ENCODE peak calls at places on chromosomes 13 and 19, in five cellular contexts. N, S, J, P and F are unnamed samples.
A peak's percentile ranks its signal among the peaks of the same experiment; 100 is the strongest.

GRCh38 chr19:33724723-33725060 is 72.0 kb upstream of the KCTD15 start:
- DNase-seq in P (no peak), J (no peak), S (no peak), N (no peak), F (no peak)

GRCh38 chr13:23087884-23088283 is 92.9 kb upstream of the SGCG start:
- DNase-seq in J (no peak), N (no peak), P (no peak), S (peak; percentile 22), F (no peak)

GRCh38 chr13:85314686-85315085 is 484.5 kb downstream of the SLITRK6 start:
- DNase-seq in S (no peak), J (no peak), P (no peak), N (no peak), F (no peak)

GRCh38 chr13:99830931-99831330 is 140.6 kb downstream of the ZIC5 start:
- DNase-seq in J (no peak), N (no peak), P (no peak), S (no peak), F (no peak)

GRCh38 chr13:24280722-24281121 is 28.7 kb upstream of the C1QTNF9 start:
- DNase-seq in S (no peak), P (no peak), N (peak; percentile 83), J (no peak), F (no peak)

GRCh38 chr13:51945149-51945548 is 66.1 kb downstream of the ATP7B start:
- DNase-seq in S (no peak), J (no peak), P (no peak), N (no peak), F (no peak)

GRCh38 chr13:42011601-42012401 is 36.6 kb upstream of the DGKH start:
- DNase-seq in J (no peak), P (no peak), S (no peak), N (no peak), F (no peak)

GRCh38 chr13:76769238-76769859 is 116.9 kb downstream of the KCTD12 start:
- DNase-seq in N (no peak), J (no peak), S (no peak), P (no peak), F (peak; percentile 74)

GRCh38 chr13:40077396-40078027 is 422.1 kb downstream of the COG6 start:
- DNase-seq in N (no peak), S (no peak), P (no peak), J (no peak), F (no peak)

GRCh38 chr13:32734511-32734910 is 148.3 kb downstream of the PDS5B start:
- DNase-seq in N (no peak), S (peak; percentile 86), P (peak; percentile 20), J (no peak), F (no peak)

GRCh38 chr13:36332986-36333385 is 13.2 kb downstream of the SPART start:
- DNase-seq in N (no peak), P (no peak), S (peak; percentile 70), J (no peak), F (no peak)

GRCh38 chr19:9144920-9145319 is 4.7 kb downstream of the ZNF317 start:
- DNase-seq in S (no peak), P (no peak), J (no peak), N (no peak), F (no peak)

GRCh38 chr19:38545596-38545995 is 72.2 kb downstream of the MAP4K1 start:
- DNase-seq in N (peak; percentile 22), J (no peak), S (peak; percentile 4), P (no peak), F (no peak)

GRCh38 chr19:52226652-52227051 is 36.8 kb downstream of the PPP2R1A start:
- DNase-seq in N (no peak), P (no peak), J (no peak), S (no peak), F (no peak)

GRCh38 chr13:81283561-81283960 is 942.6 kb upstream of the SPRY2 start:
- DNase-seq in N (no peak), J (no peak), P (no peak), S (no peak), F (no peak)

GRCh38 chr13:19634129-19634740 is 776 bp downstream of the MPHOSPH8 start:
- DNase-seq in J (peak; percentile 35), S (peak; percentile 60), P (no peak), N (no peak), F (no peak)

GRCh38 chr13:72648513-72649065 is 78.8 kb downstream of the MZT1 start:
- DNase-seq in N (no peak), P (no peak), S (no peak), J (no peak), F (no peak)

GRCh38 chr19:35557539-35558399 is 5.7 kb downstream of the ATP4A start:
- DNase-seq in N (peak; percentile 79), P (no peak), S (peak; percentile 42), J (no peak), F (no peak)
- H3K4me3 ChIP-seq in N (peak overlapping the region; percentile 48), P (peak overlapping the region; percentile 55), S (peak overlapping the region; percentile 44), J (no peak overlapping the region), F (peak overlapping the region; percentile 36)

GRCh38 chr19:14138576-14139265 is 2.3 kb upstream of the ASF1B start:
- DNase-seq in J (no peak), P (no peak), N (no peak), S (peak; percentile 57), F (no peak)

GRCh38 chr19:14136509-14137281 is at the start of gene ASF1B:
- DNase-seq in J (peak; percentile 99), N (peak; percentile 99), S (peak; percentile 100), P (peak; percentile 100), F (peak; percentile 100)

GRCh38 chr19:14139944-14140343 is 3.6 kb upstream of the ASF1B start:
- DNase-seq in J (peak; percentile 75), S (no peak), N (no peak), P (no peak), F (no peak)

GRCh38 chr19:14135985-14136508 is 342 bp downstream of the ASF1B start:
- DNase-seq in N (no peak), S (no peak), P (no peak), J (peak; percentile 44), F (no peak)

GRCh38 chr19:14135355-14135754 is 1.0 kb downstream of the ASF1B start:
- DNase-seq in P (no peak), S (no peak), N (no peak), J (no peak), F (no peak)
- H3K4me3 ChIP-seq in P (peak overlapping the region; percentile 79), S (peak overlapping the region; percentile 85), N (no peak overlapping the region), J (peak overlapping the region; percentile 65), F (peak overlapping the region; percentile 80)

DNA sequence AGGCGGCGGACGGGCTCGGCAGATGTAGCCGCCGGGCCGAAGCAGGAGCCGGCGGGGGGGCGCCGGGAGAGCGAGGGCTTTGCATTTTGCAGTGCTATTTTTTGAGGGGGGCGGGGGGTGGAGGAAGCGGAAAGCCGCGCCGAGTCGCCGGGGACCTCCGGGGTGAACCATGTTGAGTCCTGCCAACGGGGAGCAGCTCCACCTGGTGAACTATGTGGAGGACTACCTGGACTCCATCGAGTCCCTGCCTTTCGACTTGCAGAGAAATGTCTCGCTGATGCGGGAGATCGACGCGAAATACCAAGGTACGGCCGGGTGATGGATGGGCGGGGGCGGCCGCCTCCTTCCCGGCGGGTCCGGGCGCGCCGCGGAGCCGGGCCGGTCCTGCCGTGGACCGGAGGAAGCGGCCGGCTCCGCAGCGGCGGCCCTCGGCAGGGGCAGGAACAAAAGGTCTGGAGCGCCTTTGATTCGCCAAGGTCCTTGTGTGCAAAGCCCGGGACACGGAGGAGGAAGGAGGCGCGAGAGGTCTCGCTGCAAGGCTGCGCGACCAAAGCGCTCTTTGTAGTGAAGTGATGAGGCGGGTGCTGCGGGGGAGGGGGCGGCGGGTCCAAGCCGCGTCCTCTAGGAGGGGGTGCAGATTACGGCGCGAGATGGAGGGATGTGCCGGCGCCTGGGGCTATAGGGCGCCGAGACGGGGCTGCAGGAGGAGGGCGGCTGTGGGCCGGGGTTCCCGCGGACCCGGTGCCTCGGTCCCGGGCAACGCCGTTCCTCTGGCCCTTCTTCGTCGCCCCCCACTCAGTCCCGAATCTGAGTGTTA is 689 bp downstream of the ING1 start:
- DNase-seq in J (peak; percentile 60), N (peak; percentile 75), P (no peak), S (peak; percentile 50), F (no peak)
- H3K4me3 ChIP-seq in J (peak overlapping the region; percentile 89), N (peak overlapping the region; percentile 81), P (peak overlapping the region; percentile 93), S (peak overlapping the region; percentile 91), F (peak overlapping the region; percentile 93)

GRCh38 chr19:1852294-1852646 is 4.0 kb upstream of the REXO1 start:
- DNase-seq in S (no peak), J (no peak), N (no peak), P (no peak), F (no peak)
- H3K4me3 ChIP-seq in S (no peak overlapping the region), J (no peak overlapping the region), N (no peak overlapping the region), P (no peak overlapping the region), F (no peak overlapping the region)

GRCh38 chr19:6115992-6116391 is 5.7 kb upstream of the RFX2 start:
- DNase-seq in J (no peak), S (no peak), N (no peak), P (no peak), F (no peak)
- H3K4me3 ChIP-seq in J (no peak overlapping the region), S (no peak overlapping the region), N (no peak overlapping the region), P (no peak overlapping the region), F (no peak overlapping the region)

DNA sequence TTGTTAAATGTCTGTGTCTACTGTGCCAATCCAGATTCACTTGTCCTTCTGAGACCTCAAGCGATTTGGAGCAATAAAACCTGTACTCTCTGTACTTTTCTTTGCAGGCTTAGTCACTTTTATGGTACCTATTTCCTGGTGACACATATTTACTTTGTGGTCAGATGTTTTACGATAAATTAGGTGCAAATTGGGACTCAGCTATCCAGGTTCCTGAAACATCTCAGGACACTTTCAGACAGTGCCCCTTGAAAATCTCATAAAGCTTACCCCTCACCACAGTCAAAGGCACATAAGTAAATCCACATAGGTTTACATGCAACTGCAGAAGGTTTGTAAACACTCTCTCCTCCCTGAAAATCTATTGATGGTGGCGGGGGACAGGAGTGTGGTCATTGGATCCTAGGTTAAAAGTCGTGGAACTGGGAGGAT is 438.8 kb downstream of the EFNB2 start:
- DNase-seq in N (no peak), J (peak; percentile 97), S (no peak), P (no peak), F (no peak)
- H3K4me3 ChIP-seq in N (no peak overlapping the region), J (peak overlapping the region; percentile 0), S (no peak overlapping the region), P (no peak overlapping the region), F (no peak overlapping the region)

GRCh38 chr19:19777692-19778091 is 43.9 kb downstream of the ZNF506 start:
- DNase-seq in N (no peak), J (no peak), P (no peak), S (no peak), F (no peak)
- H3K4me3 ChIP-seq in N (no peak overlapping the region), J (peak overlapping the region; percentile 88), P (no peak overlapping the region), S (no peak overlapping the region), F (no peak overlapping the region)